ENCODE peak calls at places on chromosome 17, in ten cellular contexts. N is colonic mucosa; K is GM23248; L is tibial artery; S is fibroblast of lung; W is left ventricle myocardium inferior; C is neuronal stem cell; A is ascending aorta; Q is CD4-positive, CD25-positive, alpha-beta regulatory T cell; F is body of pancreas. O is an unnamed sample.

GRCh38 chr17:50139950-50140885 is 10.3 kb upstream of the SAMD14 start:
- DNase-seq in N (peak; percentile 88), K (peak; percentile 87), L (peak; percentile 78), S (peak; percentile 68), W (peak; percentile 81), C (no peak), A (peak; percentile 90), Q (peak; percentile 75), F (peak; percentile 79), O (peak; percentile 92)

GRCh38 chr17:51397361-51398127 is 137.2 kb downstream of the UTP18 start:
- DNase-seq in N (no peak), K (peak; percentile 52), L (no peak), S (peak; percentile 52), W (no peak), C (no peak), A (no peak), Q (no peak), F (no peak), O (no peak)

GRCh38 chr17:17841620-17842025 is 4.8 kb upstream of the SREBF1 start:
- DNase-seq in N (no peak), K (no peak), L (no peak), S (no peak), W (peak; percentile 77), C (no peak), A (no peak), Q (no peak), F (peak; percentile 89), O (peak; percentile 80)

GRCh38 chr17:62187681-62188080 is 122.6 kb upstream of the MED13 start:
- DNase-seq in N (no peak), K (peak; percentile 28), L (no peak), S (peak; percentile 25), W (no peak), C (no peak), A (no peak), Q (no peak), F (peak; percentile 15), O (no peak)

GRCh38 chr17:79801156-79802038 is 4.5 kb upstream of the CBX8 start:
- DNase-seq in N (no peak), K (peak; percentile 50), L (no peak), S (peak; percentile 36), W (no peak), C (no peak), A (no peak), Q (no peak), F (peak; percentile 31), O (peak; percentile 58)

GRCh38 chr17:14776791-14777190 is 475.9 kb downstream of the HS3ST3B1 start:
- DNase-seq in N (no peak), K (peak; percentile 34), L (no peak), S (peak; percentile 8), W (no peak), C (no peak), A (no peak), Q (no peak), F (no peak), O (no peak)

GRCh38 chr17:19744922-19745757 is 3.0 kb downstream of the ALDH3A1 start:
- DNase-seq in N (peak; percentile 97), K (peak; percentile 74), L (peak; percentile 94), S (peak; percentile 60), W (peak; percentile 92), C (peak; percentile 89), A (peak; percentile 97), Q (peak; percentile 84), F (peak; percentile 93), O (peak; percentile 97)

GRCh38 chr17:29623283-29623647 is 553 bp upstream of the CORO6 start:
- DNase-seq in N (no peak), K (no peak), L (no peak), S (no peak), W (no peak), C (no peak), A (no peak), Q (no peak), F (no peak), O (no peak)

GRCh38 chr17:8163978-8164814 is 1.4 kb upstream of the VAMP2 start:
- DNase-seq in N (peak; percentile 88), K (peak; percentile 87), L (peak; percentile 79), S (peak; percentile 37), W (peak; percentile 86), C (no peak), A (peak; percentile 87), Q (peak; percentile 87), F (peak; percentile 81), O (peak; percentile 93)

GRCh38 chr17:7304179-7304578 is 3.2 kb upstream of the EIF5A start:
- DNase-seq in N (no peak), K (no peak), L (no peak), S (no peak), W (no peak), C (no peak), A (no peak), Q (no peak), F (no peak), O (peak; percentile 17)

GRCh38 chr17:42179911-42180410 is 981 bp downstream of the KCNH4 start:
- DNase-seq in N (peak; percentile 60), K (peak; percentile 61), L (no peak), S (peak; percentile 24), W (peak; percentile 25), C (peak; percentile 63), A (no peak), Q (no peak), F (peak; percentile 54), O (peak; percentile 50)

GRCh38 chr17:66578781-66579489 is 256.0 kb upstream of the CACNG5 start:
- DNase-seq in N (no peak), K (no peak), L (no peak), S (no peak), W (no peak), C (no peak), A (no peak), Q (no peak), F (no peak), O (no peak)

GRCh38 chr17:79046501-79047280 is 22.7 kb downstream of the C1QTNF1 start:
- DNase-seq in N (no peak), K (peak; percentile 41), L (peak; percentile 37), S (no peak), W (peak; percentile 74), C (no peak), A (no peak), Q (no peak), F (no peak), O (peak; percentile 70)

DNA sequence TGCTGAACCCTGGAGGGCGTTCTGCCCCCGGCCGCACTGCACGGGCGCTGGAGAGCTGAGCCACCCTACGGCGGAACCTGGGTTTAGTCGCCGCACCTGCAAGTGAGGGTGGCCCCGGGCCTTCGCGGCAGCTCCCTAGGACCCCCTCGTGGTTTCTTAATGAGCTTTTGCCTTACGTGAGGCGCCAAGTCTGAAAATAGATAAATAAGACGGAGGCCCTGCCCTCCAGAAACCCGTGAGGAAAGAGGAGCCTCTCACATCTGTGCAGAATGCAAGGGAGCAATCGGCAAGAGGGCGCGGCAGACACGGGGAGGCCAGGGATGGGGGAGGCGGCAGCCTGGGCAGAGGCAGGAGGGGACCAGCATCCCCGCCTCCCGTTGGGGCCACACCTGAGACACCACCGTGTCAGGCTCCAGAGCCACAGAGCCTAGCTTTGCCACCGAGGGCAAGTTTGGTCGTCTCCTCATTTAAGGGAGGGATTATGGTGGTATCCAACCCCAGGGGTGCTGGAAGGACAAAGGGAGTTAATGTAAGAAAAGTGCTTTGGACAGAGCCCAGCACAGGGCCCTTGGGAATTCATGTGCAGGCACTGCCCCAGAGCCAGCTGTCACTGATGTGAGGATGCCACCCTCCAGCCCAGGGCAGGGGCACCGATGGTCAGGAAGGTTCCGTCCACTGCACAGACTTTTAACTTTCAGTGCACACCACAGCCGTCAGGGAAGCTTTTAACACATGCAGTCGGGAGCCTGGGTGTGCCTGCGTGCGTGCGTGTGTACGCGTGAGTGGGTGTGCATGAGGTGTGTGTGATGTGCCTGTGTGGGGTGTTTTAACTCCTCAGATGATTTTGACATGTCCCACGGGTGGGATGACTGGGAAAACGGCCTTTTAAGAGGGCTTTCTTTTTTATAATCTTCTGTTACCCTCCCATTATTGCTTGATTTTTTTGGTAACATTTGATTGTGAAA is 153.0 kb upstream of the CHMP6 start:
- DNase-seq in N (no peak), K (no peak), L (no peak), S (no peak), W (peak; percentile 11), C (no peak), A (no peak), Q (no peak), F (no peak), O (peak; percentile 40)
- H3K27ac ChIP-seq in N (no peak overlapping the region), K (no peak overlapping the region), L (no peak overlapping the region), S (no peak overlapping the region), W (no peak overlapping the region), C (no peak overlapping the region), A (no peak overlapping the region), Q (no peak overlapping the region), F (no peak overlapping the region), O (no peak overlapping the region)

DNA sequence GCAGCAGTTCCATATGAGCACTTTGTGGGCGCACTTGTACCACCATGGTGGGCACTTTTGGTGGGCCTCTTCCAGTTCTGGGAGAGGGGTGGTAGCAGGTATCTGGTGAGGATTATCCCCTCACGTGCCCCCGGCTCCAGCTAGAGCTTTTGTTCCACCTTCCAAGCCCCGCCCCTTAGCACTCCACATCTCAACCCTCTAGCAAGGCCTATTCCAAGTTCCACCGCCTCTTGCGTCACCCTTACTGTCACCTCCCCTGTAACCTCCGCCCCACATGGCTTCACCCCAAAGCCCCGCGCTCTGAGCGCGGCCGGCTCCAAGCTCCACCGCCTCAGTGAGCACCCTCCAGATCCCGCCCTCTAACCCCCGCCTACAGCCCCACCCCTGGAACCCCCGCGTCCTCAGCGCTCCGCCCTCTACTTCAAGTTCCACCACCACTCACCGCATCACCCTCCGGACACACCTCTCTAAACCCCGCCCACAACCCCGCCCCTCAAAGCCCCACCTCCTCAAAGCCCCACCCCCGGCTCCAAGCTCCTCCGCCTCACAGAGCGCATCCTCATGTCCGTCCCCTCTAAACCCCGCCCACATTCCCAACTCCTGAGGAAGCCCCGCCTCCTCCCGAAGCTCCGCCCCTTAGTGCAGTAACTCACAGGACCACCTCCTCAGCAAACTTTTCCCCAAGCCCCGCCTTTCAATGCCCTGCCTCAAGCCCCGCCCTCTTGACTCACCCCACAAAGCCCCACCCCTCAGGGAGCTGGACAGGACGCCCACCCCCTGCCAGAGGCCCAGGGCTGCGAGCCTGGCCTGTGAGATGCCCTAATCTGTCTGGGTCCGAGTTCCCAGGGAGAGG is 11.1 kb downstream of the SCN4A start:
- DNase-seq in N (peak; percentile 64), K (peak; percentile 85), L (peak; percentile 61), S (peak; percentile 41), W (peak; percentile 56), C (peak; percentile 97), A (peak; percentile 81), Q (peak; percentile 37), F (peak; percentile 69), O (peak; percentile 90)
- H3K4me3 ChIP-seq in N (no peak overlapping the region), K (no peak overlapping the region), L (peak overlapping the region; percentile 28), S (no peak overlapping the region), W (peak overlapping the region; percentile 49), C (no peak overlapping the region), A (peak overlapping the region; percentile 43), Q (no peak overlapping the region), F (no peak overlapping the region), O (peak overlapping the region; percentile 12)

DNA sequence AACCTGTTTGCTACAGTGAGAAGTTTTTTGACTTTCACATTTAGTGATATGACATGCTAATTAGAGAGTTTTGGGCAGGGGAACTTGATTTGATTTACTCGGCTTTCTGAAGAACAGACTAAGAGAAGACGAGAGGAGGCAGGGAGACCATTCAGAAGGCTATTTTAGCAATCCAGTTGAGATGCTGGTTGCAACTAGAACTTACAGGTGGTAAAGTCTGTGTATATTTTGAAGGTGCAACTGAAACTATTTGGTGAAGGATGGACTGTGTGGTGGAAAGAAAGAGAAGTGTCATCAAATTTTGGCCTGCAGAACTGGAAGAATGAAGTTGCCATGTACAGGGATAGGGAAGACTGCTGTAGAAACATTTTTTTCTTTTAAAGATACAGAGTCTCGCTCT is 42.2 kb upstream of the KPNB1 start:
- DNase-seq in N (no peak), K (no peak), L (no peak), S (no peak), W (no peak), C (no peak), A (no peak), Q (no peak), F (no peak), O (no peak)
- H3K27ac ChIP-seq in N (no peak overlapping the region), K (no peak overlapping the region), L (no peak overlapping the region), S (no peak overlapping the region), W (no peak overlapping the region), C (no peak overlapping the region), A (no peak overlapping the region), Q (no peak overlapping the region), F (no peak overlapping the region), O (no peak overlapping the region)

GRCh38 chr17:37844158-37844976 is 79.8 kb upstream of the TBC1D3K start:
- DNase-seq in N (peak; percentile 66), K (peak; percentile 71), L (peak; percentile 40), S (peak; percentile 55), W (peak; percentile 51), C (peak; percentile 47), A (peak; percentile 77), Q (peak; percentile 59), F (peak; percentile 55), O (peak; percentile 52)
- H3K4me3 ChIP-seq in N (no peak overlapping the region), K (no peak overlapping the region), L (peak overlapping the region; percentile 7), S (no peak overlapping the region), W (peak overlapping the region; percentile 39), C (no peak overlapping the region), A (no peak overlapping the region), Q (no peak overlapping the region), F (no peak overlapping the region), O (no peak overlapping the region)